ENCODE peak calls at places on chromosome 9, in six cellular contexts. G is T-helper 1 cell, W is posterior cingulate gyrus, V is astrocyte of the spinal cord, K is A549, A is cerebellar cortex. C is an unnamed sample.

GRCh38 chr9:133767008-133767407 is 28.9 kb upstream of the SARDH start:
- DNase-seq in V (no peak), K (no peak), W (no peak), A (no peak), G (no peak), C (no peak)

GRCh38 chr9:86062845-86063693 is 36.3 kb downstream of the GOLM1 start:
- DNase-seq in W (no peak), K (no peak), V (no peak), A (no peak), G (no peak), C (no peak)

GRCh38 chr9:21558627-21559401 is 76.7 kb upstream of the IFNE start:
- DNase-seq in G (no peak), A (peak), K (peak), V (peak), W (no peak), C (no peak)

GRCh38 chr9:81032030-81032572 is 657.2 kb downstream of the TLE1 start:
- DNase-seq in A (no peak), K (peak), G (no peak), V (peak), W (peak), C (no peak)

GRCh38 chr9:132994410-132995120 is 16.1 kb downstream of the GFI1B start:
- DNase-seq in V (no peak), A (no peak), K (peak), W (no peak), G (no peak), C (no peak)

GRCh38 chr9:3441197-3441816 is 84.5 kb downstream of the RFX3 start:
- DNase-seq in G (no peak), K (peak), W (peak), A (peak), V (peak), C (peak)

GRCh38 chr9:34651876-34652602 is at the start of gene IL11RA:
- DNase-seq in G (no peak), A (peak), W (peak), K (peak), V (peak), C (peak)

GRCh38 chr9:76379494-76379893 is 14.7 kb downstream of the RFK start:
- DNase-seq in K (peak), G (no peak), V (no peak), A (no peak), W (no peak), C (no peak)

GRCh38 chr9:101442248-101443136 is 6.9 kb upstream of the ALDOB start:
- DNase-seq in V (no peak), A (peak), G (no peak), W (no peak), K (no peak), C (no peak)

GRCh38 chr9:105242557-105242956 is 1.9 kb upstream of the SLC44A1 start:
- DNase-seq in W (no peak), A (no peak), V (no peak), G (no peak), K (no peak), C (no peak)

GRCh38 chr9:17117372-17117771 is 17.5 kb upstream of the CNTLN start:
- DNase-seq in K (no peak), W (no peak), A (no peak), G (no peak), V (no peak), C (no peak)

GRCh38 chr9:101508203-101508602 is 25.4 kb upstream of the RNF20 start:
- DNase-seq in K (no peak), W (no peak), V (no peak), A (peak), G (no peak), C (no peak)

GRCh38 chr9:89659473-89660256 is 54.9 kb downstream of the GADD45G start:
- DNase-seq in K (no peak), W (no peak), V (no peak), G (no peak), A (no peak), C (no peak)

GRCh38 chr9:34601883-34602570 is 9.9 kb downstream of the RPP25L start:
- DNase-seq in V (no peak), W (no peak), A (no peak), G (no peak), K (no peak), C (no peak)